ENCODE peak calls at places on chromosome 4, in eight cellular contexts. V is neuronal stem cell, O is heart right ventricle, E is NCI-H82, G is stomach, R is hepatocyte, P is fibroblast of the aortic adventitia, Q is DMS 273 treated with DMSO at 0.1 percent for 48 hours. H is an unnamed sample.

GRCh38 chr4:60648774-60649173 is 551.4 kb upstream of the ADGRL3 start:
- DNase-seq in V (no peak), O (no peak), E (no peak), G (no peak), R (no peak), P (no peak), Q (no peak), H (no peak)

GRCh38 chr4:108762559-108763225 is at the start of gene ETNPPL:
- DNase-seq in V (peak; percentile 53), O (peak; percentile 7), E (peak; percentile 29), G (peak; percentile 31), R (peak; percentile 47), P (no peak), Q (no peak), H (peak; percentile 12)

GRCh38 chr4:67751260-67751659 is 2.9 kb downstream of the GNRHR start:
- DNase-seq in V (no peak), O (no peak), E (no peak), G (no peak), R (no peak), P (no peak), Q (no peak), H (peak; percentile 25)

GRCh38 chr4:73434311-73434710 is 1.7 kb upstream of the AFP start:
- DNase-seq in V (no peak), O (no peak), E (peak; percentile 3), G (no peak), R (no peak), P (no peak), Q (no peak), H (peak; percentile 15)

GRCh38 chr4:137203601-137204000 is 328.7 kb downstream of the PCDH18 start:
- DNase-seq in V (no peak), O (no peak), E (no peak), G (no peak), R (no peak), P (peak; percentile 76), Q (no peak), H (peak; percentile 74)

GRCh38 chr4:103429283-103429682 is 231.1 kb upstream of the CENPE start:
- DNase-seq in V (peak; percentile 6), O (no peak), E (peak; percentile 14), G (no peak), R (no peak), P (no peak), Q (no peak), H (no peak)

GRCh38 chr4:62806786-62807185 is 1602.5 kb downstream of the TECRL start:
- DNase-seq in V (no peak), O (no peak), E (no peak), G (no peak), R (peak; percentile 19), P (no peak), Q (no peak), H (no peak)

GRCh38 chr4:14582658-14583057 is 419.6 kb upstream of the CPEB2 start:
- DNase-seq in V (no peak), O (no peak), E (no peak), G (no peak), R (no peak), P (no peak), Q (no peak), H (no peak)

GRCh38 chr4:88107406-88108107 is 50.9 kb downstream of the ABCG2 start:
- DNase-seq in V (no peak), O (peak; percentile 12), E (no peak), G (no peak), R (peak; percentile 50), P (peak; percentile 47), Q (no peak), H (peak; percentile 44)